ENCODE peak calls at places on chromosomes 6 and 20, in four cellular contexts. One of them, this sample, is unnamed. For H3K27me3, the result is how much of the 10 kb centered on the place peaks cover.

GRCh38 chr6:167077241-167077932 is 45.5 kb upstream of the CCR6 start:
- DNase-seq in sigmoid colon: no peak
- DNase-seq in vagina: no peak
- DNase-seq in HCT116: no peak
- DNase-seq in this sample: no peak

GRCh38 chr6:170360476-170360875 is 53.9 kb downstream of the FAM120B start:
- DNase-seq in sigmoid colon: no peak
- DNase-seq in vagina: no peak
- DNase-seq in HCT116: no peak
- DNase-seq in this sample: no peak

GRCh38 chr6:154598403-154598802 is 87.9 kb upstream of the CNKSR3 start:
- DNase-seq in sigmoid colon: no peak
- DNase-seq in vagina: no peak
- DNase-seq in HCT116: no peak
- DNase-seq in this sample: no peak

GRCh38 chr6:134373282-134373922 is 55.5 kb upstream of the SGK1 start:
- DNase-seq in sigmoid colon: peak
- DNase-seq in vagina: no peak
- DNase-seq in HCT116: no peak
- DNase-seq in this sample: no peak

GRCh38 chr20:4153661-4154238 is 138.4 kb upstream of the RNF24 start:
- DNase-seq in sigmoid colon: peak
- DNase-seq in vagina: no peak
- DNase-seq in HCT116: no peak
- DNase-seq in this sample: no peak

GRCh38 chr6:159979136-159979874 is 10.4 kb downstream of the IGF2R start:
- DNase-seq in sigmoid colon: no peak
- DNase-seq in vagina: no peak
- DNase-seq in HCT116: no peak
- DNase-seq in this sample: no peak

GRCh38 chr6:142378138-142378875 is 76.5 kb downstream of the ADGRG6 start:
- DNase-seq in sigmoid colon: no peak
- DNase-seq in vagina: no peak
- DNase-seq in HCT116: peak
- DNase-seq in this sample: no peak

GRCh38 chr20:19047040-19047950 is 165.1 kb upstream of the SLC24A3 start:
- DNase-seq in sigmoid colon: no peak
- DNase-seq in vagina: no peak
- DNase-seq in HCT116: no peak
- DNase-seq in this sample: peak

GRCh38 chr6:20811112-20811746 is 277.0 kb downstream of the CDKAL1 start:
- DNase-seq in sigmoid colon: no peak
- DNase-seq in vagina: no peak
- DNase-seq in HCT116: peak
- DNase-seq in this sample: no peak

GRCh38 chr20:49237531-49237930 is 18.3 kb downstream of the DDX27 start:
- DNase-seq in sigmoid colon: no peak
- DNase-seq in vagina: no peak
- DNase-seq in HCT116: no peak
- DNase-seq in this sample: no peak

GRCh38 chr6:139582956-139583355 is 208.5 kb upstream of the CITED2 start:
- DNase-seq in sigmoid colon: no peak
- DNase-seq in vagina: no peak
- DNase-seq in HCT116: no peak
- DNase-seq in this sample: no peak

DNA sequence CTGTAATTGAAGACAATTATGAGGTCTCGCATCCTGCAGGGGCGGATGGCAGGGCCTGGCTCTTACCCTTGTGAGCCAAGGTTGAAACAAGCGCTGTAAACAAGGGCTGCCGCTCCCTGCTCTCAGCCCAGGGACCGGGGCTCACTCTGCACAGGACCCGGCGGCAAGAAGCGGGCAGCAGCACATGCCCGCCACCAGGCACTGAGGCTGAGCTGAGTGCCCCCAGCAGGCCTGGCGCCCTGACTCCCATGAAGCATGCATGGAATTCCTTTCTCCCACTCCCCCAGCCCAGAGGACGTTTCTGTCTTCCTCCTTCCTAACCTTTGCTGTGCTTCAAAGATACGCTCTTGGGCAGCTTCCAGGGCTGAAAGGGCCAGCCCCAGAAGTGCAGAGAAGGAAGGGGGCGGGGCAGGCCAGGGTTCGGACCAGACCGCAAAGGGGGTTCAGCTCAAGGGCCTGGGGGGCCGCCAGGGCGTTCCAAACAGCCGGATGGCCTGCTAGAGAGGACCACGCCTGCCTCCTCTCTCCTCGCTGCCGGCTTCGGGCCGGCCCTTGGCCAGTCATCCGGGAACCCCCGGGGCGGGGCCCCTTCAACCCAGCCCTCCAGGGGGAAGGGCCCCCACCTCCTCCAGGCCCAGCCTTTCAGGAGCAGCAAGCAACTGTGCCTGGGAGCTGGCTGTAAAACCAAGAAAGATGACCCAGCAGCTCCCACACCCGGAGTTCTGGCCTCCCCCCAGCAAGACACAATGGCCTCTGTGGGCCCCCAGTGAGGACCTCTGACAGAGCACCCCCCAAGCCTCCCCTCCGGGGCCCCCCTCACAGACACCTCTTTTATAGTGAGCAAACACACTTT is 109.9 kb downstream of the NOL4L start:
- DNase-seq in sigmoid colon: peak
- DNase-seq in vagina: no peak
- DNase-seq in HCT116: no peak
- DNase-seq in this sample: peak
- TF ChIP-seq POLR2AphosphoS5 in sigmoid colon: peak
- TF ChIP-seq POLR2AphosphoS5 in vagina: peak
- TF ChIP-seq POLR2AphosphoS5 in HCT116: no peak
- TF ChIP-seq POLR2AphosphoS5 in this sample: peak

GRCh38 chr6:71886184-71887005 is at the start of gene RIMS1:
- DNase-seq in sigmoid colon: peak
- DNase-seq in vagina: no peak
- DNase-seq in HCT116: no peak
- DNase-seq in this sample: no peak
- H3K27me3 ChIP-seq in sigmoid colon: under half
- H3K27me3 ChIP-seq in vagina: under half
- H3K27me3 ChIP-seq in HCT116: under half
- H3K27me3 ChIP-seq in this sample: under half

GRCh38 chr6:144063744-144064401 is 31.5 kb downstream of the SF3B5 start:
- DNase-seq in sigmoid colon: peak
- DNase-seq in vagina: no peak
- DNase-seq in HCT116: peak
- DNase-seq in this sample: peak

GRCh38 chr6:144063246-144063743 is 32.1 kb downstream of the SF3B5 start:
- DNase-seq in sigmoid colon: no peak
- DNase-seq in vagina: no peak
- DNase-seq in HCT116: no peak
- DNase-seq in this sample: peak

GRCh38 chr6:144064831-144065668 is 30.3 kb downstream of the SF3B5 start:
- DNase-seq in sigmoid colon: no peak
- DNase-seq in vagina: no peak
- DNase-seq in HCT116: no peak
- DNase-seq in this sample: peak

GRCh38 chr6:144064402-144064830 is 31.0 kb downstream of the SF3B5 start:
- DNase-seq in sigmoid colon: peak
- DNase-seq in vagina: no peak
- DNase-seq in HCT116: no peak
- DNase-seq in this sample: peak

GRCh38 chr6:144062757-144063156 is 32.6 kb downstream of the SF3B5 start:
- DNase-seq in sigmoid colon: no peak
- DNase-seq in vagina: no peak
- DNase-seq in HCT116: no peak
- DNase-seq in this sample: no peak
- H3K4me3 ChIP-seq in sigmoid colon: no peak
- H3K4me3 ChIP-seq in vagina: no peak
- H3K4me3 ChIP-seq in HCT116: no peak
- H3K4me3 ChIP-seq in this sample: no peak

DNA sequence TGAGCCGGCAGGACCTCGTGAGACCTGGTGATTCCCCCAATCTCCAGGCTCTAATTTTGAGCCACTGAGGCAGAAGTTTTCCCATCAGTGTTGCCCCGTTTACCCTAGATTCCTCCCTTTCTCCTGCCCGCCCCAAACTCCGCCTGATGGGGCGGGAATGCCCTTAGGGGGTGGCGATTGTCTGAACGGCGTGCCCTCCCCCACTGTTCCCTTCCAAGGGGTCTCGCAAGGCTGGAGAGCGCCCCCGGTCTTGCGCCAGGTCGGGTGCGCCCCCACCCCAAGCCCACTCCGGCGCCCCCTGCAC is 495 bp downstream of the ZFP64 start:
- DNase-seq in sigmoid colon: no peak
- DNase-seq in vagina: no peak
- DNase-seq in HCT116: no peak
- DNase-seq in this sample: no peak
- TF ChIP-seq POLR2AphosphoS5 in sigmoid colon: no peak
- TF ChIP-seq POLR2AphosphoS5 in vagina: no peak
- TF ChIP-seq POLR2AphosphoS5 in HCT116: no peak
- TF ChIP-seq POLR2AphosphoS5 in this sample: no peak

DNA sequence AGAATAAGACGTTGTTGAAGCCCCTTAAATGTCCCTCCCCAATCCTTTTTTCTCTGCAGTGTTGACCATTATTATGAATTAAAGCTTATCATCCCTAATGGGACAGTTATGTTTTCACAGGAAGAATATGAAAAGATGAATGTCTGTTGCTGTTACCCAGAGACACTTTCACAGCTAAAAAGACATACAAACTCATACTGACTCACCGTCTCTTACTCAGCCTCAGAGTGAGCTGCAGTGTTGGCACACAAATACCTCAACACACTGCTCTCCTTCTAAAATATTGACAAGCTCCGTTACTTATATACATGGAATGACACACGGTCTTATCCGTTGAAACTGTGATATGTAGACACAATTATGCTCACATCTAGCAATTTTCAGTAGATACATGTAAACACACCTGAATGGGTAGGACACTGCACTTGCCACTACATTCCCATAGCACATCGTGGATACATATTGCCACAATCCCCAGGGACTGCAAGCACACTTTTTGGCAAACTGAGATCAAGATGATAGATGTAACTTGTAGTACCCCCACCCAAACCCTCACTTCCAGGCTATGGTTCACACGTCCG is 9.6 kb upstream of the SAPCD1 start:
- DNase-seq in sigmoid colon: no peak
- DNase-seq in vagina: no peak
- DNase-seq in HCT116: no peak
- DNase-seq in this sample: no peak
- H3K27me3 ChIP-seq in sigmoid colon: under half
- H3K27me3 ChIP-seq in vagina: under half
- H3K27me3 ChIP-seq in HCT116: under half
- H3K27me3 ChIP-seq in this sample: under half

GRCh38 chr6:151440930-151441329 is 11.0 kb downstream of the RMND1 start:
- DNase-seq in sigmoid colon: no peak
- DNase-seq in vagina: no peak
- DNase-seq in HCT116: no peak
- DNase-seq in this sample: no peak
- H3K4me3 ChIP-seq in sigmoid colon: no peak
- H3K4me3 ChIP-seq in vagina: no peak
- H3K4me3 ChIP-seq in HCT116: no peak
- H3K4me3 ChIP-seq in this sample: no peak

DNA sequence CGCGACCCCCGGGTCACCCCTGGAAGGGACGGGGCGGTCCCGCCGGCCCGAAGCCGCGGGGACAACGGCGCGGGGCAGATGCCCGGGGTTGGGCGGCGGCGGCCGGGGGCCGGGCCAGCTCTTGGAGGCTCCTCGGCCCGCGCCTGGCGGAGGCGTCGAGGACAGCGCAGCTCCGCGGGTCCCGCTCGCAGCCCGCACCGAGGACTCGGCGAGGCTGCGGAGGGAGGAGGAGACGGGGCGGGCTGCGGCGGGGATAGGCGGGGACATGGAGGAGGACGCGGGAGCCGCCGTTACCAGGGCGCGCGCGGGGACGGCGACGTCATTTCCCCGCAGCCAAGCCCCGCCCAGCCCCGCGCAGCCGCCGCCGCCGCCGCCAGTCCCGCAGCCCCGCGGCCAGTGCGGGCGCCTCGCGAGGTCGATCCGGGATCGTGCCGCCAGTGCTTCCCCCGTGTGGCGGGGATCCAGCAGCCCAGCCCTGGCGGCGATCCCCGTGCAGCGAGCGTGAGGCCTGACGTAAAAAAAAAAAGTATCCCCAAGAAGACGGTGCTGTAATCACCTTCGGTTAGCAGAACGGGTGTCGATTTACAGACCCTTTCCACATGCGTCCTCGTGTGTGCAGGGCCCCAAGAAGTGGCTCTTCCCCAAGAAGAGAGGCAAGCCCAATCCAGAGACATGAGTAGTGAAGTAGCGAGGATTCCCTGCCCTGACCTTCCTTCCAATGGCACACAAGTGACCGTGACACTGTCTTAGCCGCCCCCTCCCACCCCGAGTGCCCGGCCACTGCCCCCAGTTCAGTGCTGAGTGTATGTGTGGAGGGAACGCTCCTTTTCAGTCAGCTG is at the start of gene FAM184A:
- DNase-seq in sigmoid colon: peak
- DNase-seq in vagina: no peak
- DNase-seq in HCT116: peak
- DNase-seq in this sample: peak
- TF ChIP-seq POLR2AphosphoS5 in sigmoid colon: no peak
- TF ChIP-seq POLR2AphosphoS5 in vagina: peak
- TF ChIP-seq POLR2AphosphoS5 in HCT116: peak
- TF ChIP-seq POLR2AphosphoS5 in this sample: no peak

GRCh38 chr20:63423751-63424150 is 48.7 kb downstream of the KCNQ2 start:
- DNase-seq in sigmoid colon: no peak
- DNase-seq in vagina: no peak
- DNase-seq in HCT116: no peak
- DNase-seq in this sample: no peak
- H3K27me3 ChIP-seq in sigmoid colon: under half
- H3K27me3 ChIP-seq in vagina: under half
- H3K27me3 ChIP-seq in HCT116: under half
- H3K27me3 ChIP-seq in this sample: under half

GRCh38 chr6:111752476-111752875 is 120.8 kb downstream of the FYN start:
- DNase-seq in sigmoid colon: no peak
- DNase-seq in vagina: no peak
- DNase-seq in HCT116: no peak
- DNase-seq in this sample: no peak

GRCh38 chr6:111753573-111753972 is 119.7 kb downstream of the FYN start:
- DNase-seq in sigmoid colon: no peak
- DNase-seq in vagina: no peak
- DNase-seq in HCT116: no peak
- DNase-seq in this sample: no peak

GRCh38 chr6:111748247-111748647 is 125.0 kb downstream of the FYN start:
- DNase-seq in sigmoid colon: no peak
- DNase-seq in vagina: no peak
- DNase-seq in HCT116: no peak
- DNase-seq in this sample: no peak

GRCh38 chr6:111750147-111750546 is 123.1 kb downstream of the FYN start:
- DNase-seq in sigmoid colon: no peak
- DNase-seq in vagina: no peak
- DNase-seq in HCT116: no peak
- DNase-seq in this sample: no peak

GRCh38 chr6:111750753-111751684 is 122.2 kb downstream of the FYN start:
- DNase-seq in sigmoid colon: no peak
- DNase-seq in vagina: no peak
- DNase-seq in HCT116: no peak
- DNase-seq in this sample: no peak
- H3K4me3 ChIP-seq in sigmoid colon: no peak
- H3K4me3 ChIP-seq in vagina: no peak
- H3K4me3 ChIP-seq in HCT116: no peak
- H3K4me3 ChIP-seq in this sample: no peak

This sample was measured in prostate gland.